ENCODE peak calls at places on chromosomes 1 and 21, in six cellular contexts. B, T, N, M, I and G are unnamed samples.

GRCh38 chr1:85850238-85850637 is 142.0 kb upstream of the ZNHIT6 start:
- DNase-seq in M (no peak), I (peak; percentile 18), T (no peak), N (no peak), B (no peak), G (no peak)

GRCh38 chr1:70486676-70487470 is 75.8 kb downstream of the CTH start:
- DNase-seq in M (peak; percentile 66), B (no peak), N (no peak), I (peak; percentile 72), T (no peak), G (no peak)

GRCh38 chr1:202160377-202160940 is at the start of gene PTPN7:
- DNase-seq in B (peak; percentile 80), T (peak; percentile 64), I (no peak), N (peak; percentile 78), M (no peak), G (peak; percentile 75)

GRCh38 chr1:93907718-93908117 is 1.5 kb downstream of the GCLM start:
- DNase-seq in N (no peak), I (no peak), M (no peak), T (no peak), B (no peak), G (no peak)

GRCh38 chr1:34778381-34778780 is 2.6 kb upstream of the GJB3 start:
- DNase-seq in M (no peak), I (no peak), N (no peak), B (no peak), T (no peak), G (no peak)

GRCh38 chr1:178354816-178355215 is 141.9 kb downstream of the CLEC20A start:
- DNase-seq in B (no peak), I (no peak), M (no peak), N (no peak), T (no peak), G (no peak)

GRCh38 chr1:40965531-40965930 is 14.0 kb upstream of the CTPS1 start:
- DNase-seq in M (no peak), T (no peak), I (no peak), B (no peak), N (no peak), G (no peak)

GRCh38 chr1:50702395-50702794 is 257.7 kb downstream of the FAF1 start:
- DNase-seq in N (no peak), M (peak; percentile 45), T (no peak), I (no peak), B (no peak), G (no peak)

GRCh38 chr1:5639323-5639722 is 352.9 kb downstream of the NPHP4 start:
- DNase-seq in I (no peak), N (no peak), M (no peak), B (no peak), T (no peak), G (no peak)

GRCh38 chr1:155220566-155220965 is 12.1 kb downstream of the MTX1 start:
- DNase-seq in I (no peak), B (no peak), M (no peak), N (no peak), T (no peak), G (no peak)

GRCh38 chr1:204826970-204827369 is 43.7 kb upstream of the NFASC start:
- DNase-seq in I (no peak), T (no peak), N (no peak), B (no peak), M (no peak), G (no peak)

GRCh38 chr21:45973475-45974072 is 8.0 kb upstream of the COL6A1 start:
- DNase-seq in B (peak; percentile 22), N (peak; percentile 76), I (peak; percentile 91), T (peak; percentile 60), M (peak; percentile 84), G (peak; percentile 35)

GRCh38 chr1:88961647-88962275 is 30.7 kb downstream of the KYAT3 start:
- DNase-seq in B (no peak), N (no peak), M (no peak), I (no peak), T (no peak), G (no peak)

GRCh38 chr1:112544011-112544688 is 35.4 kb downstream of the WNT2B start:
- DNase-seq in B (no peak), I (peak; percentile 51), N (no peak), M (no peak), T (no peak), G (no peak)